ENCODE peak calls at places on chromosomes 16 and 17, in four cellular contexts. One of them, this sample, is unnamed.

GRCh38 chr17:49944451-49944850 is 24.5 kb upstream of the DLX4 start:
- DNase-seq in GM06990: no peak
- DNase-seq in body of pancreas: no peak
- DNase-seq in transverse colon: no peak
- DNase-seq in this sample: no peak

GRCh38 chr17:70169707-70170597 is 620 bp downstream of the KCNJ2 start:
- DNase-seq in body of pancreas: no peak
- DNase-seq in transverse colon: no peak
- DNase-seq in GM06990: no peak
- DNase-seq in this sample: no peak

GRCh38 chr16:85641776-85642176 is 28.7 kb downstream of the GSE1 start:
- DNase-seq in body of pancreas: peak; percentile 89
- DNase-seq in GM06990: no peak
- DNase-seq in transverse colon: peak; percentile 72
- DNase-seq in this sample: no peak

GRCh38 chr17:39393732-39394131 is 7.7 kb downstream of the FBXL20 start:
- DNase-seq in GM06990: no peak
- DNase-seq in transverse colon: no peak
- DNase-seq in body of pancreas: no peak
- DNase-seq in this sample: no peak

GRCh38 chr16:85800321-85800669 is 800 bp downstream of the COX4I1 start:
- DNase-seq in body of pancreas: no peak
- DNase-seq in GM06990: no peak
- DNase-seq in transverse colon: no peak
- DNase-seq in this sample: peak; percentile 27

GRCh38 chr17:63478814-63479494 is 2.1 kb downstream of the ACE start:
- DNase-seq in body of pancreas: peak; percentile 88
- DNase-seq in GM06990: peak; percentile 63
- DNase-seq in transverse colon: peak; percentile 89
- DNase-seq in this sample: peak; percentile 89

GRCh38 chr16:68079616-68080344 is 5.4 kb upstream of the NFATC3 start:
- DNase-seq in transverse colon: peak; percentile 89
- DNase-seq in GM06990: no peak
- DNase-seq in body of pancreas: peak; percentile 22
- DNase-seq in this sample: no peak

GRCh38 chr17:34166394-34166793 is 88.7 kb upstream of the CCL2 start:
- DNase-seq in transverse colon: no peak
- DNase-seq in GM06990: no peak
- DNase-seq in body of pancreas: no peak
- DNase-seq in this sample: no peak

GRCh38 chr16:1823821-1824220 is 2.8 kb downstream of the HAGH start:
- DNase-seq in transverse colon: no peak
- DNase-seq in GM06990: peak; percentile 34
- DNase-seq in body of pancreas: peak; percentile 46
- DNase-seq in this sample: peak; percentile 60

GRCh38 chr16:8346291-8346690 is 244.0 kb downstream of the TMEM114 start:
- DNase-seq in transverse colon: no peak
- DNase-seq in body of pancreas: peak; percentile 11
- DNase-seq in GM06990: no peak
- DNase-seq in this sample: no peak

GRCh38 chr17:48908047-48908843 is at the start of gene UBE2Z:
- DNase-seq in transverse colon: peak; percentile 94
- DNase-seq in GM06990: peak; percentile 98
- DNase-seq in body of pancreas: peak; percentile 92
- DNase-seq in this sample: peak; percentile 96

GRCh38 chr16:87221633-87222032 is 95.6 kb downstream of the C16orf95 start:
- DNase-seq in GM06990: no peak
- DNase-seq in body of pancreas: no peak
- DNase-seq in transverse colon: no peak
- DNase-seq in this sample: no peak

GRCh38 chr16:75733305-75734141 is 7.2 kb upstream of the CPHXL start:
- DNase-seq in transverse colon: no peak
- DNase-seq in GM06990: no peak
- DNase-seq in body of pancreas: no peak
- DNase-seq in this sample: no peak

GRCh38 chr17:64133546-64134215 is 3.7 kb upstream of the ERN1 start:
- DNase-seq in GM06990: peak; percentile 44
- DNase-seq in transverse colon: no peak
- DNase-seq in body of pancreas: peak; percentile 35
- DNase-seq in this sample: peak; percentile 21

GRCh38 chr17:12546983-12547382 is 118.7 kb upstream of the MYOCD start:
- DNase-seq in GM06990: no peak
- DNase-seq in body of pancreas: no peak
- DNase-seq in transverse colon: no peak
- DNase-seq in this sample: no peak

GRCh38 chr16:55965099-55965498 is 89.9 kb upstream of the CES5A start:
- DNase-seq in body of pancreas: no peak
- DNase-seq in GM06990: no peak
- DNase-seq in transverse colon: no peak
- DNase-seq in this sample: no peak

DNA sequence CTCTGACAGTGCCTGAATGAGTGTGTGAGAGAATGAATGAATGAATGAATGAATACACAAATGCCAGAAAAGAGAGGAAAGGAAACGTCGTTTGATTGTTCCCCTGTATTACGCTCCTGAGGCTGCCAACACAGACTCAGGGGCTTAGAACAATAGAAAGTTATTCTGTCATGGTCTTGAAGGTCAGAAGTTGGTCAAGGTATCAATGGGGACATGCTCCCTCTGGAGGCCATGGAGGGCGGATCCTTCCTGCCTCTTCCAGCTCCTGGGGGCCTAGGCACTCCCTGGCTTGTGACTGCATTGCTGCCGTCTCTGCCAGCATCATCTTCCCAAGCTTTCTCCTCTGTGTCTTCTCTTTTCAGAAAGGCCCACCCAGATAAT is 1.5 kb upstream of the SLC38A8 start:
- DNase-seq in body of pancreas: no peak
- DNase-seq in transverse colon: no peak
- DNase-seq in GM06990: no peak
- DNase-seq in this sample: peak; percentile 42
- TF ChIP-seq CTCF in body of pancreas: peak; percentile 28
- TF ChIP-seq CTCF in transverse colon: peak; percentile 24
- TF ChIP-seq CTCF in GM06990: peak; percentile 22
- TF ChIP-seq CTCF in this sample: peak; percentile 57

GRCh38 chr16:57517397-57518367 is 18.7 kb downstream of the CCDC102A start:
- DNase-seq in body of pancreas: no peak
- DNase-seq in GM06990: no peak
- DNase-seq in transverse colon: no peak
- DNase-seq in this sample: no peak
- TF ChIP-seq CTCF in body of pancreas: no peak
- TF ChIP-seq CTCF in GM06990: no peak
- TF ChIP-seq CTCF in transverse colon: no peak
- TF ChIP-seq CTCF in this sample: no peak

GRCh38 chr17:81928497-81929252 is 1.1 kb upstream of the MAFG start:
- DNase-seq in body of pancreas: no peak
- DNase-seq in GM06990: no peak
- DNase-seq in transverse colon: no peak
- DNase-seq in this sample: no peak

GRCh38 chr17:81926451-81927144 is 937 bp downstream of the MAFG start:
- DNase-seq in body of pancreas: peak; percentile 80
- DNase-seq in transverse colon: peak; percentile 90
- DNase-seq in GM06990: peak; percentile 63
- DNase-seq in this sample: peak; percentile 76

GRCh38 chr17:81929253-81930141 is 2.0 kb upstream of the MAFG start:
- DNase-seq in GM06990: no peak
- DNase-seq in transverse colon: no peak
- DNase-seq in body of pancreas: no peak
- DNase-seq in this sample: no peak

GRCh38 chr17:81927145-81927652 is 336 bp downstream of the MAFG start:
- DNase-seq in transverse colon: no peak
- DNase-seq in body of pancreas: no peak
- DNase-seq in GM06990: no peak
- DNase-seq in this sample: no peak

GRCh38 chr17:81927653-81928496 is at the start of gene MAFG:
- DNase-seq in body of pancreas: peak; percentile 90
- DNase-seq in GM06990: peak; percentile 96
- DNase-seq in transverse colon: peak; percentile 91
- DNase-seq in this sample: peak; percentile 92
- TF ChIP-seq CTCF in body of pancreas: peak; percentile 15
- TF ChIP-seq CTCF in GM06990: peak; percentile 33
- TF ChIP-seq CTCF in transverse colon: no peak
- TF ChIP-seq CTCF in this sample: no peak

GRCh38 chr17:51853857-51854256 is 304.7 kb downstream of the CA10 start:
- DNase-seq in GM06990: no peak
- DNase-seq in body of pancreas: no peak
- DNase-seq in transverse colon: peak; percentile 8
- DNase-seq in this sample: no peak

GRCh38 chr17:51852603-51853002 is 305.9 kb downstream of the CA10 start:
- DNase-seq in body of pancreas: no peak
- DNase-seq in transverse colon: no peak
- DNase-seq in GM06990: no peak
- DNase-seq in this sample: no peak

GRCh38 chr17:51846561-51846960 is 312.0 kb downstream of the CA10 start:
- DNase-seq in GM06990: no peak
- DNase-seq in transverse colon: no peak
- DNase-seq in body of pancreas: no peak
- DNase-seq in this sample: no peak

GRCh38 chr17:51848451-51848850 is 310.1 kb downstream of the CA10 start:
- DNase-seq in body of pancreas: no peak
- DNase-seq in transverse colon: no peak
- DNase-seq in GM06990: no peak
- DNase-seq in this sample: no peak

GRCh38 chr17:51850206-51850605 is 308.3 kb downstream of the CA10 start:
- DNase-seq in body of pancreas: no peak
- DNase-seq in GM06990: no peak
- DNase-seq in transverse colon: no peak
- DNase-seq in this sample: no peak
- TF ChIP-seq CTCF in body of pancreas: no peak
- TF ChIP-seq CTCF in GM06990: peak; percentile 2
- TF ChIP-seq CTCF in transverse colon: no peak
- TF ChIP-seq CTCF in this sample: no peak

GRCh38 chr17:15782809-15783208 is 50.7 kb downstream of the TBC1D26 start:
- DNase-seq in GM06990: no peak
- DNase-seq in transverse colon: peak; percentile 59
- DNase-seq in body of pancreas: peak; percentile 58
- DNase-seq in this sample: peak; percentile 4
- TF ChIP-seq CTCF in GM06990: no peak
- TF ChIP-seq CTCF in transverse colon: no peak
- TF ChIP-seq CTCF in body of pancreas: no peak
- TF ChIP-seq CTCF in this sample: no peak

DNA sequence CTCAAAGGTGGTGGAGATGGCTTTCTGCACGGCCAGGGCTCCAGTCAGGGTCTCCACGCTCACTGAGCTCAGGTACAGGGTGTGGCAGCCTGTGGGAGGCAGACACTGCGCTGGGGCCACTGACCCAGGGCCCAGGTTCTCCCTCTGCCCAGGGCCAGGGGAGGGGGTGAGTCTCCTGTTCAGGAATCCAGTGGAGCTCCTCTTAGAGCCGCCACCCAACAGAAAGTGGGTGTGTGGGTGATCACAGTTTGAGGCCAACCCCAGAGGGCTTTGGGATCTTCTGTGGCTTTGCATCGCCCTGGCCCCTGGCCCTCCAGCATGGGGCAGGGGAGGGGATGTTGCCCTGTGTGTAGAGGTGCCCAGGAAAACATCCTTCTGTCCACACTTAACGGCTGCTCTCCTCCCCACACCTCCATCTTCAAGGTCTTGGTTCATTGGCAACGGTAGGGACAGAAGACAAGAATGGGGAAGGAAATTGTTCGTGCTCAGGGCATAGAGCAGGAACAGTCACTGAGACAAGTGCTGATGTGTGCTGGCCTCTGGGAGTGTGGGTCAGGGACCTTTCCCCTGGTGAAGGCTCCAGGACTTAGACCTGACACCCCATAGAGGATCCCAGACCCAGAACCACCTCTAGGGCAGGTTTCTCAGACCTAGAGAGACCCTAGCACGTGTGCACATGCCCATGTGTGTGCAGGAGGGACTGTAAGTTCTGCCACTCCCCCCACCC is 21.5 kb downstream of the TNS4 start:
- DNase-seq in GM06990: no peak
- DNase-seq in body of pancreas: no peak
- DNase-seq in transverse colon: no peak
- DNase-seq in this sample: no peak
- TF ChIP-seq CTCF in GM06990: no peak
- TF ChIP-seq CTCF in body of pancreas: no peak
- TF ChIP-seq CTCF in transverse colon: no peak
- TF ChIP-seq CTCF in this sample: no peak

GRCh38 chr17:47789611-47790520 is 31.7 kb downstream of the OSBPL7 start:
- DNase-seq in GM06990: peak; percentile 50
- DNase-seq in body of pancreas: peak; percentile 61
- DNase-seq in transverse colon: peak; percentile 49
- DNase-seq in this sample: peak; percentile 42
- TF ChIP-seq CTCF in GM06990: peak; percentile 52
- TF ChIP-seq CTCF in body of pancreas: peak; percentile 57
- TF ChIP-seq CTCF in transverse colon: peak; percentile 45
- TF ChIP-seq CTCF in this sample: no peak

GRCh38 chr16:72664122-72664479 is 383.8 kb downstream of the ZFHX3 start:
- DNase-seq in transverse colon: no peak
- DNase-seq in body of pancreas: no peak
- DNase-seq in GM06990: no peak
- DNase-seq in this sample: no peak

GRCh38 chr16:72664480-72665408 is 383.2 kb downstream of the ZFHX3 start:
- DNase-seq in body of pancreas: peak; percentile 97
- DNase-seq in transverse colon: peak; percentile 97
- DNase-seq in GM06990: peak; percentile 92
- DNase-seq in this sample: peak; percentile 97

DNA sequence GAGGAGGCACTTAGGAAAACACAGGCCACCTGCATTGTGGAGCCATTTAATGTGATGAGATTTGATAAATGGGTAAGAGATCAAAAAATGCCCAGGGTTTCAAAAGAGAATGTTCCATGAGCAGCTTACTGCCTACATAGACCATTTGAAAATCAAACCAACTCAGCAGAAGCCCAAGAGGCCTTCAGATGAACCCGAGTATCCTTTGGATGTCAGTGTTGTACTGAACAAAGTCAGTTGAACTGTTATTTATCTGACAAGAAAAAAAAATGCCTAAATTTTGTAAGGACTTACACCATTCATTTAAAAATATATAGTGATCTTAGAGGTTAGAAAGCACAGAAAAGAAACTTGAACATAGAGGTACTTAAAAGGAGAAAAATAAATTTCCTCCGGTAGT is 381.7 kb downstream of the ZFHX3 start:
- DNase-seq in GM06990: no peak
- DNase-seq in body of pancreas: no peak
- DNase-seq in transverse colon: no peak
- DNase-seq in this sample: no peak
- TF ChIP-seq CTCF in GM06990: no peak
- TF ChIP-seq CTCF in body of pancreas: no peak
- TF ChIP-seq CTCF in transverse colon: no peak
- TF ChIP-seq CTCF in this sample: no peak

This sample was measured in Calu3.